ENCODE peak calls at places on chromosomes 11 and 22, in nine cellular contexts. Q is body of pancreas, F is right lobe of liver, W is mucosa of descending colon, I is breast epithelium, D is AG04450, O is heart right ventricle, Z is fibroblast of lung, M is cardiac fibroblast. P is an unnamed sample.

GRCh38 chr11:35145249-35145648 is 6.3 kb downstream of the CD44 start:
- DNase-seq in O (no peak), M (peak; percentile 45), D (no peak), I (no peak), W (peak; percentile 60), Q (no peak), Z (no peak), F (no peak), P (no peak)

GRCh38 chr11:58927393-58928081 is 11.8 kb upstream of the GLYATL1 start:
- DNase-seq in I (no peak), W (peak; percentile 59), Q (peak; percentile 61), D (peak; percentile 24), Z (peak; percentile 31), M (no peak), F (peak; percentile 76), O (no peak), P (no peak)

GRCh38 chr11:88507771-88508557 is 170.4 kb upstream of the CTSC start:
- DNase-seq in I (no peak), O (no peak), D (no peak), W (no peak), F (no peak), Q (no peak), Z (no peak), M (no peak), P (no peak)

GRCh38 chr11:75872887-75873416 is 57.9 kb downstream of the UVRAG start:
- DNase-seq in D (no peak), I (no peak), Q (no peak), O (no peak), Z (no peak), F (no peak), M (no peak), W (no peak), P (no peak)

GRCh38 chr22:45259754-45260394 is 19.2 kb upstream of the KIAA0930 start:
- DNase-seq in I (no peak), F (no peak), Q (no peak), W (no peak), O (no peak), D (no peak), M (no peak), Z (no peak), P (no peak)

GRCh38 chr22:44620129-44620840 is 81.7 kb upstream of the PRR5 start:
- DNase-seq in Q (peak; percentile 37), Z (peak; percentile 55), D (no peak), M (peak; percentile 61), I (no peak), F (peak; percentile 79), O (peak; percentile 89), W (peak; percentile 69), P (peak; percentile 70)

GRCh38 chr11:134625151-134625550 is 213.1 kb upstream of the B3GAT1 start:
- DNase-seq in Z (no peak), O (no peak), F (no peak), W (no peak), I (no peak), D (no peak), Q (no peak), M (no peak), P (no peak)

GRCh38 chr11:74366576-74366975 is 31.7 kb downstream of the PGM2L1 start:
- DNase-seq in I (no peak), F (no peak), Z (peak; percentile 6), M (peak; percentile 83), D (no peak), Q (no peak), W (no peak), O (no peak), P (no peak)

GRCh38 chr22:47686594-47687363 is 924.3 kb downstream of the TBC1D22A start:
- DNase-seq in M (no peak), O (no peak), Q (no peak), D (no peak), F (no peak), I (no peak), W (no peak), Z (no peak), P (no peak)

GRCh38 chr11:34358258-34358665 is 452 bp upstream of the ABTB2 start:
- DNase-seq in Q (peak; percentile 56), D (no peak), I (peak; percentile 60), O (peak; percentile 38), W (peak; percentile 78), M (peak; percentile 62), Z (peak; percentile 61), F (peak; percentile 80), P (no peak)

GRCh38 chr11:2511421-2512369 is 66.9 kb downstream of the KCNQ1 start:
- DNase-seq in O (peak; percentile 50), Q (peak; percentile 9), W (peak; percentile 21), Z (no peak), F (peak; percentile 17), D (no peak), M (no peak), I (peak; percentile 17), P (peak; percentile 47)

GRCh38 chr11:119774180-119774763 is 45.3 kb upstream of the NECTIN1 start:
- DNase-seq in Q (no peak), I (no peak), Z (peak; percentile 25), D (no peak), F (no peak), O (no peak), W (no peak), M (peak; percentile 33), P (no peak)

GRCh38 chr11:114340311-114341131 is 44.3 kb downstream of the NNMT start:
- DNase-seq in F (peak; percentile 26), M (peak; percentile 88), O (peak; percentile 31), I (no peak), Q (peak; percentile 39), Z (peak; percentile 85), W (peak; percentile 27), D (peak; percentile 66), P (peak; percentile 56)

GRCh38 chr22:31652911-31653684 is 8.9 kb downstream of the PISD start:
- DNase-seq in Q (no peak), D (no peak), O (no peak), W (no peak), F (no peak), Z (no peak), I (no peak), M (no peak), P (no peak)

GRCh38 chr11:119309411-119309810 is 7.5 kb downstream of the MCAM start:
- DNase-seq in O (no peak), M (no peak), Q (no peak), Z (no peak), I (no peak), F (no peak), D (no peak), W (no peak), P (no peak)

GRCh38 chr11:97814325-97814959 is 1206.3 kb upstream of the CNTN5 start:
- DNase-seq in Q (no peak), W (no peak), D (no peak), F (no peak), M (peak; percentile 37), I (no peak), Z (peak; percentile 8), O (peak; percentile 3), P (no peak)

GRCh38 chr11:67270256-67271211 is 4.3 kb downstream of the GRK2 start:
- DNase-seq in Q (peak; percentile 37), F (peak; percentile 56), I (no peak), D (no peak), M (no peak), W (peak; percentile 67), O (peak; percentile 74), Z (no peak), P (peak; percentile 69)

GRCh38 chr11:67269401-67270255 is 3.4 kb downstream of the GRK2 start:
- DNase-seq in W (peak; percentile 75), Q (no peak), M (no peak), Z (no peak), D (no peak), O (no peak), I (no peak), F (peak; percentile 29), P (peak; percentile 49)

GRCh38 chr11:67267188-67268035 is 1.1 kb downstream of the GRK2 start:
- DNase-seq in D (no peak), I (no peak), W (peak; percentile 80), Z (no peak), O (no peak), F (peak; percentile 72), M (no peak), Q (peak; percentile 62), P (peak; percentile 67)

GRCh38 chr11:67268036-67268683 is 1.9 kb downstream of the GRK2 start:
- DNase-seq in Z (no peak), O (no peak), Q (no peak), F (peak; percentile 26), W (peak; percentile 56), D (no peak), M (no peak), I (no peak), P (peak; percentile 65)

GRCh38 chr11:67268684-67269268 is 2.5 kb downstream of the GRK2 start:
- DNase-seq in I (no peak), O (no peak), M (no peak), Q (no peak), F (no peak), D (no peak), W (peak; percentile 40), Z (no peak), P (peak; percentile 50)
- H3K4me3 ChIP-seq in I (peak overlapping the region; percentile 5), O (no peak overlapping the region), M (no peak overlapping the region), Q (no peak overlapping the region), F (peak overlapping the region; percentile 87), D (no peak overlapping the region), W (no peak overlapping the region), Z (no peak overlapping the region), P (peak overlapping the region; percentile 90)

GRCh38 chr11:102429691-102430090 is 22.9 kb downstream of the TMEM123 start:
- DNase-seq in Q (no peak), O (no peak), F (no peak), Z (no peak), D (no peak), W (no peak), I (no peak), M (no peak), P (no peak)
- TF ChIP-seq CTCF in Q (no peak), O (no peak), F (no peak), Z (no peak), D (no peak), W (no peak), I (no peak), M (no peak), P (no peak)

GRCh38 chr11:86174101-86175046 is 70.2 kb upstream of the EED start:
- DNase-seq in W (no peak), I (peak; percentile 52), F (peak; percentile 86), M (peak; percentile 99), Q (peak; percentile 30), D (peak; percentile 92), O (peak; percentile 91), Z (peak; percentile 97), P (no peak)
- H3K4me3 ChIP-seq in W (no peak overlapping the region), I (no peak overlapping the region), F (no peak overlapping the region), M (no peak overlapping the region), Q (no peak overlapping the region), D (no peak overlapping the region), O (no peak overlapping the region), Z (no peak overlapping the region), P (no peak overlapping the region)

DNA sequence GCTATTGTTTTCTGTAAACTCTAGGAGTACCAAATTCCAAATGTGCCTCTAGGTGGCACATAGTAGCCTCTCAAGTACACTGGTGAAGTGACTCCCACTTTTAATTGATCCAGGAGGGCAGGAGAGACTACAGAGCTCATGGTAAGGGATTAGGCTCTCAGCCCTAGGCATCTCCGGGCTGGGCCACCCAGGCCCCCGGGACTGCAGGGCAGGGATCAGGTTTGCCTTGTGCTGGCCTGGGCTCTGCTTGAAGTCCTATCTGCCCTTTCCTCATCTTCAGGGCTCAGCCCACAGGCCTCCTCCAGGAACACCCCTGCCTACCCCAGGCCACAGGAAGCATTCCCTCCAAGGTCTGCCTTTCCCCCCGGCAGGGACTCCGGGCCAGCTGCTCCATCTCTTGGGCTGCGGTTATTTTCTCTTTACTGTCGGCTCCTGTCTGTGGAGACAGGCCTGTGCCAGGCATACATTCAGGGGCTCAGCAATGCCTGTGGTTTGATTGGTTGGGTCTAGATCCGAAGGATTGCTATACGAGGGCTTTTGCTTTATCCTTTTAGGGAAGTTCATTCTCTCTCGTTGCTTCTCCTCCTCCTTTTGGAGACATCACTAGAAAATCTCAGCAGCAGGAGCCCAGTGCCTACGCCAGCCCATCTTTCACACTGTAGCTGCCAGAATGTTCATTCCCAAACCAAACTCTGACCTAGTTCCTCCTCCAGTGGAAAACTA is 32.8 kb downstream of the PARVA start:
- DNase-seq in O (no peak), M (peak; percentile 57), I (no peak), Q (no peak), F (no peak), W (no peak), Z (peak; percentile 70), D (no peak), P (no peak)
- TF ChIP-seq CTCF in O (no peak), M (peak; percentile 25), I (no peak), Q (no peak), F (no peak), W (no peak), Z (peak; percentile 43), D (peak; percentile 11), P (no peak)

P was measured in lower lobe of right lung.